ENCODE peak calls at places on chromosomes 2 and 18, in six cellular contexts. One of them, this sample, is unnamed.

GRCh38 chr2:241563981-241564595 is 5.5 kb downstream of the BOK start:
- DNase-seq in HCEC 1CT: no peak
- DNase-seq in stimulated activated naive CD4-positive, alpha-beta T cell treated with Interleukin-2 at 50 U/mL for 16 hours: no peak
- DNase-seq in HFFc6: no peak
- DNase-seq in GM19239: no peak
- DNase-seq in Calu3: no peak
- DNase-seq in this sample: no peak

GRCh38 chr18:8162797-8163196 is 446.4 kb upstream of the RAB12 start:
- DNase-seq in HCEC 1CT: no peak
- DNase-seq in stimulated activated naive CD4-positive, alpha-beta T cell treated with Interleukin-2 at 50 U/mL for 16 hours: no peak
- DNase-seq in HFFc6: no peak
- DNase-seq in GM19239: no peak
- DNase-seq in Calu3: no peak
- DNase-seq in this sample: no peak

GRCh38 chr2:132582360-132582759 is 87.6 kb downstream of the LYPD1 start:
- DNase-seq in HCEC 1CT: no peak
- DNase-seq in stimulated activated naive CD4-positive, alpha-beta T cell treated with Interleukin-2 at 50 U/mL for 16 hours: no peak
- DNase-seq in HFFc6: no peak
- DNase-seq in GM19239: no peak
- DNase-seq in Calu3: no peak
- DNase-seq in this sample: no peak

GRCh38 chr18:50186385-50186784 is 8.6 kb downstream of the MYO5B start:
- DNase-seq in HCEC 1CT: no peak
- DNase-seq in stimulated activated naive CD4-positive, alpha-beta T cell treated with Interleukin-2 at 50 U/mL for 16 hours: no peak
- DNase-seq in HFFc6: no peak
- DNase-seq in GM19239: no peak
- DNase-seq in Calu3: no peak
- DNase-seq in this sample: no peak

GRCh38 chr2:183123117-183123958 is 905 bp upstream of the NUP35 start:
- DNase-seq in HCEC 1CT: no peak
- DNase-seq in stimulated activated naive CD4-positive, alpha-beta T cell treated with Interleukin-2 at 50 U/mL for 16 hours: no peak
- DNase-seq in HFFc6: no peak
- DNase-seq in GM19239: no peak
- DNase-seq in Calu3: no peak
- DNase-seq in this sample: no peak

GRCh38 chr2:53913721-53914120 is 54.0 kb upstream of the GPR75 start:
- DNase-seq in HCEC 1CT: peak
- DNase-seq in stimulated activated naive CD4-positive, alpha-beta T cell treated with Interleukin-2 at 50 U/mL for 16 hours: peak
- DNase-seq in HFFc6: peak
- DNase-seq in GM19239: peak
- DNase-seq in Calu3: peak
- DNase-seq in this sample: peak

GRCh38 chr2:200447139-200447855 is 62.6 kb downstream of the KCTD18 start:
- DNase-seq in HCEC 1CT: peak
- DNase-seq in stimulated activated naive CD4-positive, alpha-beta T cell treated with Interleukin-2 at 50 U/mL for 16 hours: no peak
- DNase-seq in HFFc6: peak
- DNase-seq in GM19239: no peak
- DNase-seq in Calu3: no peak
- DNase-seq in this sample: no peak

GRCh38 chr2:213609570-213610170 is 325.4 kb downstream of the SPAG16 start:
- DNase-seq in HCEC 1CT: no peak
- DNase-seq in stimulated activated naive CD4-positive, alpha-beta T cell treated with Interleukin-2 at 50 U/mL for 16 hours: no peak
- DNase-seq in HFFc6: no peak
- DNase-seq in GM19239: no peak
- DNase-seq in Calu3: no peak
- DNase-seq in this sample: no peak

GRCh38 chr2:60710707-60711106 is 45.4 kb upstream of the PAPOLG start:
- DNase-seq in HCEC 1CT: no peak
- DNase-seq in stimulated activated naive CD4-positive, alpha-beta T cell treated with Interleukin-2 at 50 U/mL for 16 hours: no peak
- DNase-seq in HFFc6: peak
- DNase-seq in GM19239: no peak
- DNase-seq in Calu3: no peak
- DNase-seq in this sample: no peak

This sample was measured in H54.